ENCODE peak calls at places on chromosomes 12 and 14, in six cellular contexts. H, Y, J, A, I and P are unnamed samples.

GRCh38 chr12:113425960-113426453 is 3.8 kb downstream of the SDSL start:
- DNase-seq in A (peak; percentile 55), J (no peak), H (no peak), I (no peak), Y (no peak), P (no peak)

GRCh38 chr12:9699269-9699897 is 29.9 kb downstream of the CLEC2D start:
- DNase-seq in H (no peak), J (no peak), A (no peak), I (no peak), Y (no peak), P (no peak)

GRCh38 chr12:111446631-111447570 is 41.2 kb downstream of the SH2B3 start:
- DNase-seq in I (no peak), A (no peak), Y (no peak), J (no peak), H (peak; percentile 11), P (no peak)

GRCh38 chr14:63542231-63542999 is 762 bp downstream of the PPP2R5E start:
- DNase-seq in I (peak; percentile 53), J (no peak), A (no peak), Y (no peak), H (peak; percentile 17), P (no peak)

GRCh38 chr14:58299665-58300202 is 1.4 kb downstream of the ARID4A start:
- DNase-seq in H (no peak), Y (no peak), J (no peak), A (peak; percentile 12), I (no peak), P (no peak)

GRCh38 chr14:68961781-68962584 is 17.1 kb downstream of the ACTN1 start:
- DNase-seq in J (no peak), H (no peak), Y (peak; percentile 61), I (no peak), A (no peak), P (no peak)

GRCh38 chr12:3959799-3960560 is 86.8 kb upstream of the PARP11 start:
- DNase-seq in I (no peak), A (no peak), H (no peak), J (no peak), Y (no peak), P (no peak)

GRCh38 chr14:79511146-79511545 is 700.2 kb downstream of the DIO2 start:
- DNase-seq in J (no peak), H (no peak), I (no peak), A (no peak), Y (no peak), P (no peak)

GRCh38 chr12:76883826-76884225 is 5.0 kb upstream of the CSRP2 start:
- DNase-seq in Y (no peak), J (no peak), A (no peak), H (no peak), I (no peak), P (no peak)

GRCh38 chr12:98440165-98440581 is 75.2 kb upstream of the TMPO start:
- DNase-seq in A (no peak), I (no peak), Y (no peak), J (peak; percentile 95), H (no peak), P (peak; percentile 66)

GRCh38 chr12:80053048-80053790 is 46.1 kb upstream of the OTOGL start:
- DNase-seq in Y (no peak), I (no peak), A (no peak), H (no peak), J (peak; percentile 75), P (peak; percentile 81)

GRCh38 chr12:104719700-104720345 is 238.3 kb downstream of the SLC41A2 start:
- DNase-seq in J (no peak), Y (peak; percentile 81), I (no peak), A (no peak), H (no peak), P (no peak)

GRCh38 chr14:52275372-52275771 is 7.9 kb downstream of the PTGDR start:
- DNase-seq in I (no peak), H (no peak), J (no peak), Y (no peak), A (no peak), P (no peak)

GRCh38 chr12:124379938-124380754 is 85.3 kb downstream of the RFLNA start:
- DNase-seq in Y (peak; percentile 85), H (no peak), I (no peak), J (no peak), A (no peak), P (peak; percentile 58)

GRCh38 chr12:56867216-56867615 is 67.0 kb downstream of the SDR9C7 start:
- DNase-seq in A (no peak), J (no peak), I (no peak), H (no peak), Y (no peak), P (no peak)

GRCh38 chr12:47725893-47726292 is 603 bp upstream of the ENDOU start:
- DNase-seq in J (no peak), I (no peak), Y (no peak), A (peak; percentile 69), H (no peak), P (no peak)

GRCh38 chr12:54977155-54977554 is 7.4 kb downstream of the TESPA1 start:
- DNase-seq in H (no peak), A (no peak), I (no peak), J (peak; percentile 21), Y (no peak), P (no peak)

GRCh38 chr14:77612011-77612620 is 4.3 kb downstream of the SPTLC2 start:
- DNase-seq in J (peak; percentile 20), A (no peak), Y (no peak), I (no peak), H (no peak), P (no peak)

GRCh38 chr12:107400686-107401447 is 284.7 kb upstream of the PWP1 start:
- DNase-seq in H (no peak), A (no peak), I (no peak), Y (no peak), J (peak; percentile 47), P (no peak)

GRCh38 chr12:109923481-109924245 is 23.6 kb downstream of the TCHP start:
- DNase-seq in J (no peak), A (no peak), I (no peak), Y (no peak), H (no peak), P (no peak)

GRCh38 chr14:25001096-25001982 is 48.6 kb downstream of the STXBP6 start:
- DNase-seq in H (no peak), A (no peak), J (no peak), I (no peak), Y (no peak), P (no peak)

GRCh38 chr12:47852096-47852571 is 32.4 kb upstream of the HDAC7 start:
- DNase-seq in A (no peak), H (no peak), Y (no peak), J (no peak), I (no peak), P (no peak)

GRCh38 chr12:121352053-121353018 is at the start of gene ANAPC5:
- DNase-seq in Y (peak; percentile 95), J (peak; percentile 97), I (peak; percentile 84), A (peak; percentile 93), H (peak; percentile 94), P (peak; percentile 95)
- TF ChIP-seq CTCF in Y (peak; percentile 44), J (no peak), I (no peak), A (no peak), H (no peak), P (no peak)

DNA sequence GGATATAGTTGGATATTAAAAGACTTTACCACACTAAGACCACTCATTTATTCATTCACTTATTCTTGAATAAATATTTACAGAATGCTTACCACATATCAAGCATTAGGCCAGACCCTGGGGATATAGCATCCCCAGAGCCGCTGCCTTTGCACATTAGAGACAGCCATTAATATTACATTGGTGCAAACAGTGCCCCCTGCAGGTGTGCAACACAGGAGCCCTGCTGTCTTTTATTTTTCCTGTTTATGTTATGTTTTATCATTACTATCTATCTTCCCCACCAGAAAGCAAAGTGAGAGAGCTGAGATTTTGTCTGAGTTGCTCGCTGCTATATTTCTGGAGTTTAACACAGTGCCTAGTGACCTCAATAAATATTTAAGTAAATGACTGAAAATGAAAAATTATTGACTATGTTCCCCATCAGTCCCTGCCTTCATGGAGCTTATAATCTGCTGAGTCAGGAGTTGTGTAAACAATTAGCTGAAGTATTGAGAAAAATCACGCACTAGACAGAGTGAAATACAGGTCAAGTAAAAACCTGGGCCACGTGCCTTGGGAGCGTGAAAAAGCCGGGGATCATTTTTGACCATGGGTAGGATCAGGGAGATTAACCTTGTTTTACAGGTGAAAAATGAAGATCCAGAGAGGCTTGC is 301.6 kb downstream of the PCNX1 start:
- DNase-seq in A (no peak), J (no peak), Y (no peak), H (no peak), I (no peak), P (no peak)
- TF ChIP-seq CTCF in A (peak; percentile 1), J (no peak), Y (no peak), H (no peak), I (peak; percentile 28), P (peak; percentile 10)

GRCh38 chr12:21444193-21445146 is 7.0 kb downstream of the PYROXD1 start:
- DNase-seq in H (no peak), A (no peak), I (no peak), Y (no peak), J (no peak), P (no peak)
- TF ChIP-seq CTCF in H (no peak), A (no peak), I (no peak), Y (no peak), J (no peak), P (no peak)

GRCh38 chr14:53808042-53808441 is 148.6 kb downstream of the BMP4 start:
- DNase-seq in A (no peak), Y (no peak), J (no peak), H (no peak), I (no peak), P (no peak)

GRCh38 chr14:53814371-53814770 is 142.3 kb downstream of the BMP4 start:
- DNase-seq in Y (no peak), J (no peak), A (no peak), I (no peak), H (no peak), P (no peak)

GRCh38 chr14:53807580-53807979 is 149.0 kb downstream of the BMP4 start:
- DNase-seq in A (no peak), I (no peak), Y (no peak), H (no peak), J (no peak), P (no peak)

GRCh38 chr14:53807108-53807507 is 149.5 kb downstream of the BMP4 start:
- DNase-seq in Y (no peak), J (no peak), A (no peak), H (no peak), I (no peak), P (no peak)

DNA sequence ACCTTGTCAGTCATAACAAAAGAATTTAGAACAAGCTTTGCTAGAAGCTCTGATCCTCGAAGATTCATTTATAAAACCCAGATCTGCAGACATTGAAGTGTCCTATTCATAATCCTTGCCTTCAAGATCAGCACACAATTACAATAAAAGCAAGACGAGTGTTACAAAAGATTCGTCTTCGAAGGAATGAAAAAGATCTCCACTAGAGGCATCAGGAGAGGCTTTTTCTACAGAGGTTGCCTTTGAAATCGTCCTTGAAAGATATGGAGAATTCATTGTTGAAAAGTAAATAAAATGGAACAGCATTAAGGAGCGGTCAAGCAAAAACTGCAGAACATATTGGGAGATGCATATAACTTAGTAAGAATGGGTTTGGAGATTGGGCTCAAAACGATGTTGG is 146.4 kb downstream of the BMP4 start:
- DNase-seq in J (no peak), H (no peak), I (no peak), Y (no peak), A (no peak), P (no peak)
- TF ChIP-seq CTCF in J (no peak), H (no peak), I (no peak), Y (no peak), A (no peak), P (no peak)